ENCODE peak calls at places on chromosomes 7 and 10, in seven cellular contexts. K is SK-N-SH, O is GM12891, W is K562, Z is GM12878, P is H1, F is HepG2. U is an unnamed sample.
A peak's percentile ranks its signal among the peaks of the same experiment; 100 is the strongest.

GRCh38 chr7:155069992-155070827 is at the start of gene HTR5A:
- DNase-seq in K (peak; percentile 70), O (peak; percentile 94), W (peak; percentile 97), Z (peak; percentile 11), P (peak; percentile 97), F (peak; percentile 48), U (peak; percentile 84)

GRCh38 chr10:82319046-82319445 is 444.1 kb downstream of the NRG3 start:
- DNase-seq in K (no peak), O (no peak), W (no peak), Z (no peak), P (no peak), F (no peak), U (no peak)

GRCh38 chr7:31109751-31110150 is 57.6 kb downstream of the ADCYAP1R1 start:
- DNase-seq in K (no peak), O (no peak), W (no peak), Z (no peak), P (peak; percentile 16), F (no peak), U (no peak)

GRCh38 chr10:137606-138005 is 2.4 kb downstream of the ZMYND11 start:
- DNase-seq in K (no peak), O (no peak), W (no peak), Z (no peak), P (no peak), F (no peak), U (no peak)

GRCh38 chr7:47331179-47331565 is 250.7 kb downstream of the TNS3 start:
- DNase-seq in K (no peak), O (no peak), W (no peak), Z (no peak), P (no peak), F (no peak), U (no peak)

GRCh38 chr10:76911184-76911583 is 726.4 kb downstream of the KCNMA1 start:
- DNase-seq in K (no peak), O (no peak), W (no peak), Z (no peak), P (no peak), F (no peak), U (no peak)

GRCh38 chr10:88565072-88565471 is 18.0 kb downstream of the RNLS start:
- DNase-seq in K (peak; percentile 22), O (no peak), W (no peak), Z (no peak), P (no peak), F (no peak), U (no peak)

GRCh38 chr7:25025218-25025671 is 45.3 kb upstream of the OSBPL3 start:
- DNase-seq in K (no peak), O (no peak), W (no peak), Z (no peak), P (no peak), F (peak; percentile 96), U (no peak)

GRCh38 chr7:149879801-149880738 is 6.3 kb downstream of the ATP6V0E2 start:
- DNase-seq in K (no peak), O (no peak), W (no peak), Z (no peak), P (no peak), F (no peak), U (no peak)
- TF ChIP-seq TAF1 in K (no peak), O (no peak), W (no peak), Z (no peak), P (no peak), F (no peak), U (no peak)

GRCh38 chr7:3861941-3862340 is 560.9 kb downstream of the SDK1 start:
- DNase-seq in K (no peak), O (no peak), W (no peak), Z (peak; percentile 1), P (no peak), F (no peak), U (no peak)
- TF ChIP-seq POLR2AphosphoS5 in K (no peak), O (no peak), W (no peak), Z (no peak), P (no peak), F (no peak), U (no peak)

GRCh38 chr7:157009778-157010587 is 480 bp downstream of the MNX1 start:
- DNase-seq in K (peak; percentile 68), O (no peak), W (peak; percentile 76), Z (no peak), P (no peak), F (no peak), U (no peak)

GRCh38 chr7:157013101-157013500 is 2.6 kb upstream of the MNX1 start:
- DNase-seq in K (peak; percentile 34), O (no peak), W (no peak), Z (no peak), P (peak; percentile 43), F (no peak), U (no peak)

GRCh38 chr7:157012113-157012547 is 1.7 kb upstream of the MNX1 start:
- DNase-seq in K (peak; percentile 36), O (no peak), W (no peak), Z (no peak), P (no peak), F (no peak), U (no peak)

GRCh38 chr7:157010588-157011332 is at the start of gene MNX1:
- DNase-seq in K (peak; percentile 71), O (peak; percentile 95), W (peak; percentile 100), Z (no peak), P (peak; percentile 92), F (peak; percentile 57), U (peak; percentile 94)

GRCh38 chr7:157011333-157012112 is 1.1 kb upstream of the MNX1 start:
- DNase-seq in K (peak; percentile 52), O (no peak), W (no peak), Z (no peak), P (peak; percentile 77), F (peak; percentile 86), U (no peak)
- TF ChIP-seq TAF1 in K (no peak), O (no peak), W (no peak), Z (no peak), P (no peak), F (no peak), U (no peak)

GRCh38 chr7:13201628-13202027 is 514.2 kb downstream of the ARL4A start:
- DNase-seq in K (no peak), O (no peak), W (no peak), Z (no peak), P (no peak), F (no peak), U (no peak)

GRCh38 chr7:13198741-13199140 is 511.3 kb downstream of the ARL4A start:
- DNase-seq in K (no peak), O (no peak), W (no peak), Z (no peak), P (no peak), F (no peak), U (no peak)

GRCh38 chr7:13197501-13197900 is 510.1 kb downstream of the ARL4A start:
- DNase-seq in K (no peak), O (no peak), W (no peak), Z (no peak), P (no peak), F (no peak), U (no peak)

GRCh38 chr7:13198036-13198435 is 510.6 kb downstream of the ARL4A start:
- DNase-seq in K (no peak), O (no peak), W (no peak), Z (no peak), P (no peak), F (no peak), U (no peak)
- TF ChIP-seq POLR2AphosphoS5 in K (no peak), O (no peak), W (no peak), Z (no peak), P (no peak), F (no peak), U (no peak)

GRCh38 chr10:128018236-128018635 is 108.0 kb downstream of the MKI67 start:
- DNase-seq in K (no peak), O (no peak), W (no peak), Z (no peak), P (no peak), F (no peak), U (no peak)
- TF ChIP-seq TAF1 in K (no peak), O (no peak), W (no peak), Z (no peak), P (no peak), F (no peak), U (no peak)

GRCh38 chr10:110676016-110676415 is 31.9 kb downstream of the RBM20 start:
- DNase-seq in K (no peak), O (no peak), W (no peak), Z (no peak), P (no peak), F (no peak), U (no peak)

GRCh38 chr10:110672580-110672919 is 28.4 kb downstream of the RBM20 start:
- DNase-seq in K (no peak), O (no peak), W (no peak), Z (no peak), P (no peak), F (no peak), U (no peak)

GRCh38 chr10:110670335-110670734 is 26.2 kb downstream of the RBM20 start:
- DNase-seq in K (no peak), O (no peak), W (no peak), Z (peak; percentile 27), P (no peak), F (no peak), U (no peak)

GRCh38 chr10:110668443-110668842 is 24.3 kb downstream of the RBM20 start:
- DNase-seq in K (no peak), O (no peak), W (no peak), Z (no peak), P (no peak), F (no peak), U (no peak)

DNA sequence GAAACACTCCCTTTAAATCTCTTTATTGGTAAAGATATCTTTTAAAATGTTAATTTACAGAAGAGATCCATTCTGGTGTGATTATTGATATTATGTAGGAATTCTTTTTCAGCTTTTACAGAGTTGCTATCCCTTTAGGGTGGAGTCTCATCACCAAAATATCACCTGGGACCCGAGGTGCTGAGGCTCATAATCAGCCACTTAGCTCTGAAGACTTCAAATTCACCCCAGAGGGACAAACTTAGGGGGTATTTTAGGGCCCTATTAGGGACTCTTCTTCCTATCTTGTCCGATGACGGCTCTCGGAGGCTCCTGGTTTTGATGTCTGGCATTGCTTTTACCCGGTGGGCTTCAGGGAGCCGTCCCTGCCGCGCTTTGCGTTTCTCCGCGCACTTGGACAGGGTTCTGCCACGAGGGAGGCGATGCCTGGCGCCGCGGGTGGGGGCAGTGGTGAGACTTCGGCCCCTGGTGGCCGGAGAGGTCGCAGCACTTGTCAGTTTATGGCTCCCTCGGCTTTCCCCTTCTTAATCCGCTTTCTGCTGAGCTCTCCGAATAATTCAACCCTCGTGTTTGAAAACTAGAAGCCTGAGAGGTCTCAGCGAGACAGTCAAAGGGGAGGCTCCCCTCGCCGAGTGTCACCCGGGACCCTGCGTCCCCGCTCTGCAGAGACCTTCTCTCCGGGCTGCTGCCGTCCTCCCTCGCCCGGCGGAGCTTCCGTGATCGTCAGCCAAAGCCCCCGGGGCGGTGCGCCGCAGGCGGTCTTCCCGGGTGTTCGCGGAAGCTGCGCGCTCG is 27.8 kb downstream of the RBM20 start:
- DNase-seq in K (peak; percentile 91), O (peak; percentile 76), W (peak; percentile 78), Z (peak; percentile 27), P (peak; percentile 83), F (peak; percentile 49), U (peak; percentile 70)
- TF ChIP-seq POLR2AphosphoS5 in K (no peak), O (no peak), W (no peak), Z (peak; percentile 52), P (no peak), F (no peak), U (no peak)

GRCh38 chr7:81908220-81908619 is 138.4 kb upstream of the HGF start:
- DNase-seq in K (no peak), O (no peak), W (no peak), Z (no peak), P (no peak), F (no peak), U (no peak)
- TF ChIP-seq TAF1 in K (no peak), O (no peak), W (no peak), Z (no peak), P (no peak), F (no peak), U (no peak)

U was measured in GM12892.